ENCODE peak calls at places on chromosomes 2 and 18, in nine cellular contexts. I is mammary epithelial cell, C is Calu3, V is colonic mucosa, M is lower lobe of right lung, B is osteoblast, U is lung, G is AG09319, L is heart left ventricle. X is an unnamed sample.

GRCh38 chr2:134539946-134540345 is 178.9 kb downstream of the TMEM163 start:
- DNase-seq in I (no peak), C (no peak), V (no peak), M (no peak), B (no peak), U (no peak), G (no peak), L (peak), X (no peak)

GRCh38 chr18:46419391-46420141 is 237.5 kb downstream of the LOXHD1 start:
- DNase-seq in I (no peak), C (no peak), V (no peak), M (no peak), B (no peak), U (no peak), G (no peak), L (no peak), X (no peak)

GRCh38 chr2:120597595-120598193 is 138.0 kb upstream of the GLI2 start:
- DNase-seq in I (no peak), C (no peak), V (no peak), M (peak), B (peak), U (no peak), G (no peak), L (no peak), X (no peak)

GRCh38 chr2:99066075-99066557 is 75.4 kb upstream of the C2orf15 start:
- DNase-seq in I (peak), C (peak), V (no peak), M (no peak), B (no peak), U (no peak), G (peak), L (no peak), X (no peak)

GRCh38 chr2:228731517-228731916 is 539.6 kb downstream of the PID1 start:
- DNase-seq in I (peak), C (no peak), V (no peak), M (no peak), B (no peak), U (no peak), G (peak), L (no peak), X (no peak)

GRCh38 chr2:86028763-86029381 is 76.8 kb downstream of the POLR1A start:
- DNase-seq in I (no peak), C (no peak), V (no peak), M (no peak), B (no peak), U (no peak), G (no peak), L (peak), X (no peak)

GRCh38 chr18:21741511-21742322 is 1.1 kb downstream of the MIB1 start:
- DNase-seq in I (peak), C (peak), V (peak), M (peak), B (no peak), U (no peak), G (no peak), L (peak), X (peak)

GRCh38 chr2:101307950-101308431 is 510 bp downstream of the RNF149 start:
- DNase-seq in I (peak), C (no peak), V (peak), M (peak), B (no peak), U (no peak), G (no peak), L (no peak), X (no peak)

GRCh38 chr2:287471-287885 is 413 bp downstream of the ALKAL2 start:
- DNase-seq in I (no peak), C (peak), V (no peak), M (peak), B (peak), U (no peak), G (no peak), L (no peak), X (no peak)

GRCh38 chr2:95323347-95324155 is 26.4 kb downstream of the KCNIP3 start:
- DNase-seq in I (peak), C (peak), V (peak), M (no peak), B (peak), U (no peak), G (no peak), L (no peak), X (no peak)

GRCh38 chr18:56743115-56743514 is 92.0 kb downstream of the WDR7 start:
- DNase-seq in I (no peak), C (no peak), V (no peak), M (no peak), B (no peak), U (no peak), G (no peak), L (no peak), X (no peak)

GRCh38 chr2:15412779-15413178 is 148.4 kb downstream of the NBAS start:
- DNase-seq in I (no peak), C (no peak), V (no peak), M (no peak), B (no peak), U (no peak), G (no peak), L (no peak), X (no peak)

GRCh38 chr2:222582931-222583330 is 73.0 kb downstream of the FARSB start:
- DNase-seq in I (no peak), C (no peak), V (no peak), M (no peak), B (peak), U (no peak), G (no peak), L (no peak), X (no peak)

GRCh38 chr2:152924722-152925121 is 206.3 kb downstream of the ARL6IP6 start:
- DNase-seq in I (peak), C (peak), V (no peak), M (peak), B (no peak), U (peak), G (no peak), L (no peak), X (no peak)

GRCh38 chr18:12278765-12279682 is 24.9 kb downstream of the CIDEA start:
- DNase-seq in I (peak), C (no peak), V (peak), M (peak), B (peak), U (peak), G (peak), L (peak), X (no peak)

GRCh38 chr2:201618744-201619654 is 24.3 kb downstream of the TMEM237 start:
- DNase-seq in I (no peak), C (no peak), V (peak), M (peak), B (peak), U (peak), G (peak), L (peak), X (no peak)

GRCh38 chr2:192313773-192314172 is 119.0 kb upstream of the TMEFF2 start:
- DNase-seq in I (no peak), C (no peak), V (no peak), M (no peak), B (no peak), U (no peak), G (no peak), L (peak), X (no peak)

GRCh38 chr2:46208766-46209165 is 88.4 kb upstream of the EPAS1 start:
- DNase-seq in I (no peak), C (no peak), V (no peak), M (no peak), B (no peak), U (no peak), G (no peak), L (no peak), X (no peak)

GRCh38 chr2:221205103-221205502 is 367.0 kb downstream of the EPHA4 start:
- DNase-seq in I (no peak), C (no peak), V (peak), M (no peak), B (no peak), U (no peak), G (no peak), L (no peak), X (no peak)

GRCh38 chr18:28995319-28995718 is 818.4 kb upstream of the CDH2 start:
- DNase-seq in I (no peak), C (peak), V (no peak), M (no peak), B (no peak), U (no peak), G (no peak), L (no peak), X (no peak)

GRCh38 chr2:10678225-10678624 is 11.6 kb downstream of the NOL10 start:
- DNase-seq in I (no peak), C (no peak), V (no peak), M (no peak), B (peak), U (no peak), G (no peak), L (no peak), X (no peak)

GRCh38 chr2:105320651-105321215 is 8.8 kb downstream of the TGFBRAP1 start:
- DNase-seq in I (no peak), C (no peak), V (no peak), M (no peak), B (no peak), U (no peak), G (no peak), L (no peak), X (no peak)

GRCh38 chr2:209526541-209526940 is 102.7 kb downstream of the MAP2 start:
- DNase-seq in I (no peak), C (no peak), V (no peak), M (no peak), B (no peak), U (no peak), G (no peak), L (no peak), X (no peak)

GRCh38 chr2:26488463-26489212 is 10.7 kb upstream of the OTOF start:
- DNase-seq in I (no peak), C (no peak), V (no peak), M (peak), B (no peak), U (no peak), G (no peak), L (no peak), X (no peak)

GRCh38 chr18:79528846-79529245 is 133.1 kb downstream of the NFATC1 start:
- DNase-seq in I (peak), C (peak), V (peak), M (peak), B (peak), U (peak), G (no peak), L (peak), X (peak)

GRCh38 chr2:32931945-32932709 is 14.6 kb upstream of the LTBP1 start:
- DNase-seq in I (no peak), C (no peak), V (no peak), M (no peak), B (no peak), U (no peak), G (no peak), L (no peak), X (no peak)

GRCh38 chr2:234992196-234992595 is 40.4 kb downstream of the SH3BP4 start:
- DNase-seq in I (no peak), C (no peak), V (no peak), M (no peak), B (peak), U (no peak), G (no peak), L (no peak), X (no peak)

GRCh38 chr2:163670929-163671328 is 64.9 kb downstream of the FIGN start:
- DNase-seq in I (no peak), C (no peak), V (no peak), M (no peak), B (no peak), U (no peak), G (no peak), L (no peak), X (no peak)

GRCh38 chr2:46827274-46827930 is 88.2 kb downstream of the MCFD2 start:
- DNase-seq in I (no peak), C (no peak), V (no peak), M (no peak), B (peak), U (no peak), G (no peak), L (no peak), X (no peak)

GRCh38 chr18:5879479-5879882 is 15.8 kb downstream of the TMEM200C start:
- DNase-seq in I (peak), C (no peak), V (no peak), M (no peak), B (peak), U (no peak), G (no peak), L (no peak), X (no peak)

GRCh38 chr2:216695401-216695821 is at the start of gene IGFBP5:
- DNase-seq in I (no peak), C (peak), V (peak), M (peak), B (peak), U (peak), G (peak), L (peak), X (no peak)
- TF ChIP-seq CTCF in I (peak), C (no peak), V (no peak), M (no peak), B (no peak), U (no peak), G (peak), L (no peak), X (no peak)

DNA sequence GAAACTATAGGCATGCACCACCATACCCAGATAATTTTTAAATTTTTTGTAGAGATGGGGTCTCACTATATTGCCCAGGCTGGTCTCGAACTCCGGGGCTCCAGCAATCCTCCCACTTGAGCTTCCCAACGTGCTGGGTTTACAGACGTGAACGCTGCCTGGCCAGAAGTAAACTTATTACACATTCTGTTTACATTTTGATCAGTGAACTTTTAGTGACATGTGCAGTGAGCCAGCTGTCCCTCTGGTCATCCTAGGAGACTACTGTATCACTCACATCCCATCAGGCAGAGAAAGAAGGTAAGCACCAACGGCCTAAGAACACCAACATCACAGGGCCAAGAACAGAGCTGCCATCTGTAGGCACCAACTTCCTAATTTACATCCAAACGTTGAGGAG is 22.2 kb downstream of the NDUFA10 start:
- DNase-seq in I (no peak), C (no peak), V (no peak), M (no peak), B (no peak), U (no peak), G (no peak), L (no peak), X (no peak)
- TF ChIP-seq CTCF in I (no peak), C (no peak), V (no peak), M (no peak), B (no peak), U (no peak), G (no peak), L (no peak), X (no peak)

DNA sequence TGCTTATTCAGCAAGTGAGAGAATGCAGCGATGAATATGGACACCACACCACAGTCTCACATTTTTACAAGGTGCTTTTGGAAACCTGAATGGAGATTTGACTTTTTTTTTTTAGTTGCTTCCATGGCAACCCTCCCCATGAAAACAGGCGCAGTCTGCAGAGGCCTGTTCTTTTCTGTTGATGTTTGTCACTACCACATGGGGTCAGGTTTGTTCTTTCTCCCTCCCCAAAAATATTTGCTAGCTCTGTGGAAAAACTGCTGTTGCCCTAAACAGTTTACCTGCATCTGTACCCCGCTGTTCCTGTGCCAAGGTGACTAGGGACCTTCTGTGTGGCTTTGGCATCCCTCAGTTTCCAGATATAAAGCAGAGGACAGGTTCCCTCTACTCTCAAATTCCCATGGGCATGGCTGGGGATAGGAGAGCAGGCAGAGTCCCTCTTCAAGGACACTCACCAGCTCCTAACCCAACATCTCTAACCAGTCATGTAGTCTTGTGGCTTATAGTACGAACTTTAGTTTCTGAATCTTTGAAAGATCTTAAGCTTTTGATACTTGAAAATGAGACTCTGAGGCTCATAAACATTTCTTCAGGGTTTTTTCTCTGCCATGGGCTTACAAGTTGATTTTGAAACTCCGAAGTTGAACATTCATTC is 14.7 kb upstream of the MAPRE2 start:
- DNase-seq in I (no peak), C (no peak), V (no peak), M (no peak), B (no peak), U (no peak), G (no peak), L (no peak), X (no peak)
- TF ChIP-seq CTCF in I (no peak), C (no peak), V (no peak), M (peak), B (peak), U (no peak), G (no peak), L (peak), X (peak)

GRCh38 chr2:18404708-18405107 is 155.7 kb downstream of the RDH14 start:
- DNase-seq in I (no peak), C (no peak), V (no peak), M (no peak), B (no peak), U (no peak), G (no peak), L (no peak), X (no peak)
- TF ChIP-seq CTCF in I (peak), C (no peak), V (no peak), M (no peak), B (peak), U (no peak), G (peak), L (no peak), X (no peak)

GRCh38 chr2:84393829-84394228 is 65.3 kb downstream of the SUCLG1 start:
- DNase-seq in I (no peak), C (no peak), V (no peak), M (no peak), B (no peak), U (no peak), G (no peak), L (no peak), X (no peak)
- TF ChIP-seq CTCF in I (no peak), C (no peak), V (no peak), M (no peak), B (no peak), U (no peak), G (no peak), L (no peak), X (no peak)

GRCh38 chr2:158878003-158878402 is 82.9 kb downstream of the DAPL1 start:
- DNase-seq in I (no peak), C (no peak), V (no peak), M (no peak), B (no peak), U (no peak), G (no peak), L (no peak), X (no peak)
- TF ChIP-seq CTCF in I (no peak), C (no peak), V (no peak), M (no peak), B (no peak), U (no peak), G (no peak), L (no peak), X (no peak)

GRCh38 chr2:64652231-64653173 is 1.2 kb downstream of the SERTAD2 start:
- DNase-seq in I (peak), C (peak), V (peak), M (peak), B (peak), U (no peak), G (no peak), L (peak), X (peak)

GRCh38 chr2:64654993-64655666 is 1.4 kb upstream of the SERTAD2 start:
- DNase-seq in I (no peak), C (peak), V (no peak), M (no peak), B (peak), U (no peak), G (no peak), L (no peak), X (no peak)

GRCh38 chr2:64651590-64651989 is 2.1 kb downstream of the SERTAD2 start:
- DNase-seq in I (no peak), C (no peak), V (no peak), M (no peak), B (no peak), U (no peak), G (no peak), L (no peak), X (no peak)

GRCh38 chr2:64654063-64654811 is 524 bp upstream of the SERTAD2 start:
- DNase-seq in I (peak), C (peak), V (peak), M (peak), B (peak), U (peak), G (peak), L (peak), X (peak)

GRCh38 chr2:64653174-64654062 is at the start of gene SERTAD2:
- DNase-seq in I (peak), C (peak), V (peak), M (peak), B (peak), U (peak), G (peak), L (peak), X (peak)
- TF ChIP-seq CTCF in I (peak), C (peak), V (no peak), M (peak), B (no peak), U (no peak), G (no peak), L (peak), X (no peak)

GRCh38 chr2:121890041-121890440 is 134.6 kb downstream of the TSN start:
- DNase-seq in I (no peak), C (no peak), V (no peak), M (no peak), B (no peak), U (no peak), G (no peak), L (no peak), X (no peak)

GRCh38 chr2:121887513-121888188 is 132.2 kb downstream of the TSN start:
- DNase-seq in I (no peak), C (no peak), V (no peak), M (no peak), B (no peak), U (no peak), G (no peak), L (no peak), X (no peak)

GRCh38 chr2:121886059-121886458 is 130.6 kb downstream of the TSN start:
- DNase-seq in I (no peak), C (no peak), V (no peak), M (no peak), B (no peak), U (no peak), G (no peak), L (no peak), X (no peak)

GRCh38 chr2:121884515-121884915 is 129.1 kb downstream of the TSN start:
- DNase-seq in I (no peak), C (no peak), V (no peak), M (no peak), B (no peak), U (no peak), G (no peak), L (no peak), X (no peak)

DNA sequence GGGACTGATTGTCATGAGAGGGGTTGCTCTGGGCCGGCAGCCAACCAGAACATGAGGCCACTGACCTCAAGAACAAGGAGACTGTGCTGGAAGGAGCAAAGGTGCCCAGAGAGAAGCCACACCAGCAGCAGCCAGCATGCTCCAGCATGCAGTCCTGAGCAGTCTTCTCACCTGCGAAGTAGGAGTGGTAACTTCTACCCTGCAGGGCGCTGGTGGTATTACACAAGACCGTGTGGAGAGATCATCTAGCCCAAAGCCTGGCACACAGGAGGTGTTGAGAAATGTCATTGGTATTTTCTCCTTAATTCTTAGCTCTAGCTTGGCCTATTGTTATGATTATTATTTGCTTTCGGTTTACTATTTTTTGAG is 132.7 kb downstream of the TSN start:
- DNase-seq in I (peak), C (peak), V (no peak), M (no peak), B (no peak), U (no peak), G (no peak), L (no peak), X (no peak)
- TF ChIP-seq CTCF in I (peak), C (peak), V (peak), M (peak), B (peak), U (no peak), G (no peak), L (no peak), X (peak)

DNA sequence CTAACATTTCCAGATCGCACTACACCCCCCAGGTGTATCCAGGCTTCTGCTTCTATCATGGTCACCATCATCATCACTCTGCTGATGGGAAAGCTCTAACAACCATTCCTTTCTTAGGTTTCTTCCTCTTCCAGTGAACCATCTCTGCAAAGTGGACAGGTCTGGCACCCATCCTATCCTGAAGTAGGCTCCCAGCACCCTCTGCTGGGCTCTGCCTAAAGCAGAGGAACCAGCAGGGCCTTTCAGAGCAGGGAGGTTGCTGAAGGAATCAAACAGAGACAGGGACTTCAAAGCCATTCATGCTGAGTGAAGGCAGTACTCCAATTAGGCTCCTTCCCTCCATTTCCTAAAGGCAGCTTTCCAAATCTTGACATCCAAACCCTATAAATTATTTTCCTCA is 27.2 kb upstream of the SATB2 start:
- DNase-seq in I (no peak), C (peak), V (peak), M (no peak), B (peak), U (no peak), G (no peak), L (no peak), X (no peak)
- TF ChIP-seq CTCF in I (peak), C (no peak), V (peak), M (no peak), B (peak), U (no peak), G (peak), L (no peak), X (no peak)